ENCODE peak calls at places on chromosomes 7 and 10, in five cellular contexts. I is NT2/D1, Y is GM12878, P is HepG2, A is H1. M is an unnamed sample.

GRCh38 chr10:131947631-131948347 is 33.9 kb downstream of the BNIP3 start:
- DNase-seq in Y (no peak), I (no peak), P (no peak), A (no peak), M (no peak)

GRCh38 chr7:86926732-86927131 is 132.7 kb downstream of the ELAPOR2 start:
- DNase-seq in A (no peak), Y (no peak), P (peak; percentile 28), I (peak; percentile 36), M (peak; percentile 51)

GRCh38 chr7:14233026-14233897 is 243.8 kb upstream of the ETV1 start:
- DNase-seq in P (no peak), Y (no peak), I (no peak), A (no peak), M (no peak)

GRCh38 chr10:117677239-117677638 is 134.7 kb downstream of the EMX2 start:
- DNase-seq in I (no peak), Y (no peak), P (no peak), A (no peak), M (no peak)

GRCh38 chr10:71009031-71009605 is 120.8 kb upstream of the PCBD1 start:
- DNase-seq in I (no peak), Y (no peak), P (no peak), A (no peak), M (no peak)

GRCh38 chr10:100653957-100654834 is 91.2 kb upstream of the PAX2 start:
- DNase-seq in I (no peak), A (peak; percentile 66), Y (no peak), P (no peak), M (peak; percentile 67)

GRCh38 chr7:44291733-44292395 is 33.5 kb downstream of the CAMK2B start:
- DNase-seq in P (no peak), A (no peak), Y (no peak), I (no peak), M (no peak)

GRCh38 chr10:100186253-100186780 is 488 bp upstream of the ERLIN1 start:
- DNase-seq in Y (peak; percentile 44), A (no peak), P (no peak), I (no peak), M (peak; percentile 54)

GRCh38 chr10:5888843-5889623 is 660 bp downstream of the ANKRD16 start:
- DNase-seq in Y (no peak), P (peak; percentile 25), I (no peak), A (peak; percentile 84), M (peak; percentile 51)

GRCh38 chr10:11810313-11810766 is 12.8 kb upstream of the PROSER2 start:
- DNase-seq in Y (no peak), P (peak; percentile 70), I (no peak), A (no peak), M (no peak)

GRCh38 chr10:101130984-101131961 is at the start of gene TLX1:
- DNase-seq in A (no peak), I (no peak), P (no peak), Y (no peak), M (no peak)

GRCh38 chr7:20019757-20020432 is 197.3 kb downstream of the MACC1 start:
- DNase-seq in Y (peak; percentile 50), I (peak; percentile 44), P (no peak), A (no peak), M (no peak)

GRCh38 chr7:43612128-43612527 is 29.2 kb downstream of the STK17A start:
- DNase-seq in Y (no peak), I (no peak), P (no peak), A (no peak), M (no peak)

GRCh38 chr10:60343254-60343653 is 46.4 kb downstream of the ANK3 start:
- DNase-seq in Y (no peak), A (no peak), P (no peak), I (no peak), M (no peak)

DNA sequence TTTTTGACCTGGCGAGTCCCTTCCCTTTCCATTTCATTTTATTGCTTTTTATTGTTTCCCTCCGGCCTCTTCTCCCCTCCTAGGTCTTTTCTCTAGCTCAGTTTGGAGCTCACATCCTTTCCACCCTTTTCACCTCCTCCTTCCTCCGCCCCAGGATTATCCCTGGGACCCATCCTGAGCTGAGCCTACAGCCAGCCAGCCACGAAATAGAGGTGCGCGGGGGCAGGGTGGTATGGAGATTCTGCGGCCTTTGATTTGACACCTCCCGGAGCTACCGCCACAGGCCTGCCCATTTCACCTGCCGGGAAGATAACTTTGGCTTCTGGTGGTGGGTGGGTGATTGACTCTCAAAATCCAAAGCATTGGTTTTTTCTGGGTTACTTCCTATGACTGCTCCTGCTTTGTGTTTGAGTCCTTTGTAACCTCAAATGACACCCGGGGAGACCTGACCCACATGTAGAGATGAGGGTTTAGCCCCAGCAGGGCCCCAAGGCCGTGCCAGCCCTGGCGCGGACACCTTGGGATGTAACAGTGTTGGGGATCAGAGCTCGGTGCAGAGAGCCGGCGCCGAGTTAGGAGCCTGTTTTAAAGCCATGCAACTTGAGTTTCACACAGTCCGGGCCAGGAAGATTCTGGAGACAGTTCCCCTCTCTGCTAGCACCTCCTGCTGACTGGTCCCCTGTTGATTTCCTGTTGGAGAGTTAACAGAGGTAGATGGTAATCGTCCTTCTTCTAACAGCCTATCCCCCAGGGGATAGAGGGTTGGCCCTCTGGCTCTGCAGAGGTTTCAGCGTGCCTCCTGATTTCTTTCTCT is 1.5 kb downstream of the DUSP5 start:
- DNase-seq in Y (peak; percentile 72), I (no peak), P (peak; percentile 21), A (peak; percentile 73), M (no peak)
- TF ChIP-seq SUZ12 in Y (no peak), I (no peak), P (no peak), A (no peak), M (no peak)

GRCh38 chr7:134302120-134302519 is 14.6 kb downstream of the SLC35B4 start:
- DNase-seq in P (no peak), I (no peak), Y (no peak), A (no peak), M (no peak)

GRCh38 chr7:134297489-134297888 is 19.2 kb downstream of the SLC35B4 start:
- DNase-seq in I (no peak), Y (no peak), A (no peak), P (no peak), M (no peak)

GRCh38 chr7:134300988-134301387 is 15.7 kb downstream of the SLC35B4 start:
- DNase-seq in P (no peak), A (no peak), I (no peak), Y (no peak), M (no peak)

GRCh38 chr7:134293029-134293740 is 23.5 kb downstream of the SLC35B4 start:
- DNase-seq in Y (peak; percentile 84), P (peak; percentile 95), A (no peak), I (no peak), M (no peak)

GRCh38 chr7:134298902-134299683 is 17.6 kb downstream of the SLC35B4 start:
- DNase-seq in Y (no peak), I (peak; percentile 16), A (no peak), P (no peak), M (no peak)
- TF ChIP-seq SUZ12 in Y (no peak), I (no peak), A (no peak), P (no peak), M (no peak)

GRCh38 chr7:158120751-158121150 is 466.9 kb downstream of the PTPRN2 start:
- DNase-seq in Y (no peak), I (no peak), P (no peak), A (no peak), M (no peak)
- TF ChIP-seq SUZ12 in Y (no peak), I (no peak), P (no peak), A (no peak), M (no peak)

GRCh38 chr10:58030208-58030607 is 237.5 kb downstream of the IPMK start:
- DNase-seq in Y (no peak), P (no peak), I (no peak), A (no peak), M (no peak)
- TF ChIP-seq SUZ12 in Y (no peak), P (no peak), I (no peak), A (no peak), M (no peak)

DNA sequence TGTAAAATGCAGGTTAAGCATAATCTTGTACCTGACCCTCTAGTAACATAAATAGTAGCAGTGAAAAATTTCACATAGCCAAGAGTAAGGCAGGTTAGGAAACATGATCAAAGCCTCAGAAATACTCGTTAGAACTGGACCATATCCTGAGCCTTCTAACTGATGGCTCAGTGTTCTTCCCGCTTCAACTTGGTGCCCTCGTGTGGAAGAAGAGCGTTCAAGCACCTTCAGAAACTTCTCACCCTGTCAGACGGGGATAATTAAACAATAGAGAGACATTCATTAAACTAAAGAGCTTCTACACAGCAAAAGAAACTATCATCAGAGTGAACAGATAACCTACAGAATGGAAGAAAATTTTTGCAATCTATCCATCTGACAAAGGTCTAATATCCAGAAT is 124.5 kb downstream of the MYOF start:
- DNase-seq in A (no peak), I (no peak), P (peak; percentile 43), Y (no peak), M (peak; percentile 71)
- TF ChIP-seq SUZ12 in A (no peak), I (no peak), P (no peak), Y (no peak), M (no peak)

DNA sequence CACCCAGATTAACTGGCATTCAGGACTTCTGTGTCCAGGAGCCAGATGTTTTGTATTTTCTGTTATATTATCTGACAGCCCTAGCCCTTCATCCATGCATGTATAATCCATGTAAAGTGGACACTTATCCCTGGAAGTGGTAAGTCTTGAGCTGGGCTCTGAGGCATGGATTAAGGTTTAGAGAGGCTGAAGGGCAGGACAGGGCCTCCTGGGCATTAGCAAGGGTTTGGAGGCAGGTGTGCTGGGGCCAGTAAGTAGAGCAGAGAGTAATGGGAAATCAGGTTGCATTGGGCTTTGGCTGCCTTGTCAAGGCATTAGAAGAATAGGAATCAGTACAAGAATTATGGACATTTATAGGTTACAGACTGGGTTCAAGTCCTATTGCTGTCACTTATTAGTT is 138.0 kb downstream of the DYNC1I1 start:
- DNase-seq in P (no peak), I (no peak), A (no peak), Y (no peak), M (no peak)
- TF ChIP-seq SUZ12 in P (no peak), I (no peak), A (no peak), Y (no peak), M (no peak)

GRCh38 chr10:96910488-96911395 is 78.6 kb downstream of the LCOR start:
- DNase-seq in I (peak; percentile 27), P (peak; percentile 28), A (no peak), Y (peak; percentile 28), M (peak; percentile 59)
- TF ChIP-seq SUZ12 in I (no peak), P (no peak), A (no peak), Y (no peak), M (no peak)

GRCh38 chr10:102280397-102281015 is 35.2 kb downstream of the GBF1 start:
- DNase-seq in Y (no peak), A (no peak), I (no peak), P (no peak), M (no peak)
- TF ChIP-seq SUZ12 in Y (no peak), A (no peak), I (no peak), P (no peak), M (no peak)